ENCODE peak calls at places on chromosomes 3 and 15, in five cellular contexts. P, V, M, B and W are unnamed samples.

GRCh38 chr15:94110476-94111130 is 120.8 kb upstream of the MCTP2 start:
- DNase-seq in P (no peak), M (no peak), B (no peak), V (no peak), W (no peak)

GRCh38 chr15:81050806-81051205 is 50.1 kb downstream of the TLNRD1 start:
- DNase-seq in P (no peak), M (no peak), V (no peak), B (no peak), W (no peak)

GRCh38 chr3:72338082-72338941 is 509.9 kb downstream of the SHQ1 start:
- DNase-seq in M (no peak), B (peak; percentile 62), P (no peak), V (no peak), W (peak; percentile 68)

GRCh38 chr3:177713921-177714900 is 516.9 kb upstream of the TBL1XR1 start:
- DNase-seq in M (no peak), B (no peak), P (no peak), V (no peak), W (no peak)

GRCh38 chr15:45456212-45457106 is 66.1 kb downstream of the SLC30A4 start:
- DNase-seq in M (peak; percentile 98), P (peak; percentile 63), V (peak; percentile 100), B (peak; percentile 98), W (peak; percentile 100)

GRCh38 chr15:50353251-50353998 is 1.6 kb downstream of the GABPB1 start:
- DNase-seq in B (peak; percentile 51), P (no peak), M (peak; percentile 81), V (peak; percentile 96), W (peak; percentile 97)

GRCh38 chr15:74504418-74504817 is 36.6 kb upstream of the ARID3B start:
- DNase-seq in V (no peak), B (peak; percentile 83), M (no peak), P (no peak), W (peak; percentile 41)

GRCh38 chr15:84762840-84763572 is 14.6 kb downstream of the ZNF592 start:
- DNase-seq in M (no peak), V (no peak), P (no peak), B (no peak), W (no peak)

GRCh38 chr15:95227235-95227634 is 995.9 kb downstream of the MCTP2 start:
- DNase-seq in V (no peak), P (no peak), M (no peak), B (no peak), W (no peak)

GRCh38 chr15:95757171-95757570 is 573.3 kb upstream of the NR2F2 start:
- DNase-seq in M (no peak), V (no peak), B (no peak), P (no peak), W (no peak)

GRCh38 chr3:49359623-49360022 is 1.5 kb upstream of the GPX1 start:
- DNase-seq in V (no peak), P (no peak), B (peak; percentile 34), M (no peak), W (peak; percentile 57)

GRCh38 chr3:50656417-50657195 is 18.1 kb upstream of the DOCK3 start:
- DNase-seq in V (no peak), M (no peak), B (no peak), P (no peak), W (no peak)

GRCh38 chr3:114121996-114122709 is 56.7 kb downstream of the DRD3 start:
- DNase-seq in V (no peak), P (no peak), B (peak; percentile 9), M (peak; percentile 77), W (peak; percentile 71)

GRCh38 chr15:53401503-53401902 is 358.0 kb downstream of the WDR72 start:
- DNase-seq in P (no peak), V (no peak), M (no peak), B (no peak), W (no peak)

GRCh38 chr15:71680079-71680461 is 130.3 kb upstream of the NR2E3 start:
- DNase-seq in M (no peak), P (no peak), V (no peak), B (peak; percentile 83), W (no peak)

GRCh38 chr15:71678191-71678590 is 132.2 kb upstream of the NR2E3 start:
- DNase-seq in M (no peak), P (no peak), V (no peak), B (no peak), W (peak; percentile 28)

GRCh38 chr15:71679223-71680078 is 130.9 kb upstream of the NR2E3 start:
- DNase-seq in V (peak; percentile 41), B (peak; percentile 63), M (peak; percentile 29), P (no peak), W (peak; percentile 87)

GRCh38 chr15:71677352-71677751 is 133.0 kb upstream of the NR2E3 start:
- DNase-seq in M (no peak), B (peak; percentile 12), V (no peak), P (no peak), W (no peak)

GRCh38 chr15:71677766-71678165 is 132.6 kb upstream of the NR2E3 start:
- DNase-seq in P (no peak), M (no peak), V (no peak), B (no peak), W (no peak)
- TF ChIP-seq CTCF in P (no peak), M (no peak), V (no peak), B (no peak), W (no peak)

GRCh38 chr3:189132125-189132744 is 39.5 kb upstream of the TPRG1 start:
- DNase-seq in B (peak; percentile 92), V (peak; percentile 62), P (peak; percentile 78), M (peak; percentile 84), W (peak; percentile 90)
- H3K4me3 ChIP-seq in B (peak overlapping the region; percentile 26), V (no peak overlapping the region), P (no peak overlapping the region), M (no peak overlapping the region), W (no peak overlapping the region)

DNA sequence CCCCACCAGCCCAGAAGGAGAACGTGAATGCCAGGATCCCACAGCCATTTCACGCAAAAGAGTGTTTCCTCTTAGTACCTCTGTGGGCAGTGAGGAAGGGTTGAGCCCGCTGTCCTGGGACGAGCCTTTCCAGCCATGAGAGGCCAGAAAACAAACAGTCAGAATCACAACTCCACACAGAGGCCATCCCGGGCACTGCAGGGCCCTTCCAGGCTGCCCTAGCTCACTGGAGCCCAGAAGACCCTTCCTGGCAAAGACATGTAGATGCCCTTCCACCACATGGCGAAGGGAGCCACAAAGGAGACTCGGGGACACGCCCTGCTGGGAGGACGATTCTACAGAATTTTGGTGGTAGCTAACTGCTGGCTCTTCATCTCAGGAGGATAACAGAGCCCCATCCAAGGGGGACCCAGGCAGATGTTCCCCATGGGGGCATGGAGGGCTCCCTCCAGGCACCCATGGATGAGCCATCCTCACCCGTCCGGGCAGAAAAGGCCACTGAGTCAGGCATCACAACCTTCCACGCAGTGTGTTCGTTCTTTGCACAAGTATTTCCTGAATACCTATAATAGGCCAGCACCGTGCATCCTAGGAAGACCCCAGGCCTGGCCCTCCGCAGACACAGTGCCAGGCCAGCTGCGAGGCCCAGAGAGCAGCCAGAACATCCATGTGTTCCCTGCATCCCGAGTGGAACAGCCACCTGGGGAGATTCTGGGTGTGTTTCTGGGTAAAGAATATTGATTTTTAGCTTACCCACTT is 47.2 kb downstream of the SLC12A8 start:
- DNase-seq in M (peak; percentile 75), B (peak; percentile 3), V (no peak), P (no peak), W (peak; percentile 60)
- TF ChIP-seq CTCF in M (peak; percentile 88), B (peak; percentile 44), V (peak; percentile 78), P (no peak), W (peak; percentile 84)

GRCh38 chr3:71008350-71008923 is 575.1 kb downstream of the FOXP1 start:
- DNase-seq in B (no peak), V (no peak), M (no peak), P (no peak), W (no peak)

GRCh38 chr3:71002298-71002697 is 581.2 kb downstream of the FOXP1 start:
- DNase-seq in B (no peak), P (no peak), M (no peak), V (no peak), W (no peak)

GRCh38 chr3:71001303-71001702 is 582.2 kb downstream of the FOXP1 start:
- DNase-seq in M (no peak), V (no peak), P (no peak), B (no peak), W (no peak)

GRCh38 chr3:71006810-71007785 is 576.4 kb downstream of the FOXP1 start:
- DNase-seq in V (no peak), B (peak; percentile 69), M (peak; percentile 51), P (no peak), W (peak; percentile 52)

DNA sequence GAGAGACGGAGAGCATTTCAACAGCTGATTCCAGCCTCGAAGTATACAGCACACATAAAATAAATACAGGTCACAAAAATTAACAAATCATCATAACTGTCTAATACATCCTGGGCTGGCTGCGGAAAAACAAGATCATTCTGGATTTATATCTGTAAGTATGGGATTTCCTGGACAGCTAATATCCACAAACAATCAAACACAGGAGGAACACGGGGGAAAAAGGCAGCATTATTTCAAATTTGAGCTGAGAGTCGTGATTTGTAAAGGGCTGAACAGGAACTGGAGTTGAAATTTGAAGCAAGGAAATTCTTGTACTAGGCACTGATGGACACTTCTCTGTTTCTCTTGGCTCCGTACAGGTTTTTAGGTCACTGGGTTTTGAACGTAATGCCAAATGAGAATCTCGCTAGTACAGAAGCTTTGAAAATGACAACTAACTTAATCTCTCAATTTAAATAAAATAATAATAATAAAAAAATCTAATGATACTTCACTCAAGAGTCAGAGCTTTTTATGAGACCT is 577.7 kb downstream of the FOXP1 start:
- DNase-seq in P (no peak), V (no peak), M (peak; percentile 53), B (no peak), W (peak; percentile 32)
- H3K4me3 ChIP-seq in P (no peak overlapping the region), V (no peak overlapping the region), M (no peak overlapping the region), B (no peak overlapping the region), W (no peak overlapping the region)

GRCh38 chr3:180595536-180595935 is 6.4 kb upstream of the TTC14 start:
- DNase-seq in V (no peak), B (no peak), P (no peak), M (no peak), W (no peak)

GRCh38 chr3:180600473-180600872 is 1.5 kb upstream of the TTC14 start:
- DNase-seq in B (no peak), P (no peak), V (no peak), M (no peak), W (no peak)

GRCh38 chr3:180590396-180590795 is 11.6 kb upstream of the TTC14 start:
- DNase-seq in M (no peak), B (no peak), V (no peak), P (no peak), W (no peak)

GRCh38 chr3:180594631-180595348 is 7.2 kb upstream of the TTC14 start:
- DNase-seq in V (peak; percentile 23), P (no peak), M (peak; percentile 55), B (peak; percentile 75), W (peak; percentile 71)
- TF ChIP-seq CTCF in V (peak; percentile 60), P (no peak), M (peak; percentile 50), B (peak; percentile 90), W (peak; percentile 59)